ENCODE peak calls at places on chromosomes 3 and 15, in ten cellular contexts. One of them, this sample, is unnamed.
A peak's percentile ranks its signal among the peaks of the same experiment; 100 is the strongest.

GRCh38 chr3:73073091-73073707 is 11.7 kb downstream of the EBLN2 start:
- DNase-seq in activated CD4-positive, alpha-beta T cell treated with anti-CD3 and anti-CD28 coated beads, Interleukin-2, amount 50 U/mL, for 24 hours: no peak
- DNase-seq in NCI-H1092: no peak
- DNase-seq in B cell: no peak
- DNase-seq in H54: no peak
- DNase-seq in ELF-1: no peak
- DNase-seq in neural crest cell: no peak
- DNase-seq in NCI-H1417: no peak
- DNase-seq in NCI-H1105: no peak
- DNase-seq in ACHN: no peak
- DNase-seq in this sample: no peak

GRCh38 chr3:183377307-183377959 is 51.0 kb downstream of the MCF2L2 start:
- DNase-seq in activated CD4-positive, alpha-beta T cell treated with anti-CD3 and anti-CD28 coated beads, Interleukin-2, amount 50 U/mL, for 24 hours: no peak
- DNase-seq in NCI-H1092: no peak
- DNase-seq in B cell: no peak
- DNase-seq in H54: no peak
- DNase-seq in ELF-1: no peak
- DNase-seq in neural crest cell: no peak
- DNase-seq in NCI-H1417: peak; percentile 84
- DNase-seq in NCI-H1105: peak; percentile 94
- DNase-seq in ACHN: no peak
- DNase-seq in this sample: no peak

GRCh38 chr15:59691194-59691805 is 2.2 kb upstream of the BNIP2 start:
- DNase-seq in activated CD4-positive, alpha-beta T cell treated with anti-CD3 and anti-CD28 coated beads, Interleukin-2, amount 50 U/mL, for 24 hours: no peak
- DNase-seq in NCI-H1092: no peak
- DNase-seq in B cell: peak; percentile 20
- DNase-seq in H54: no peak
- DNase-seq in ELF-1: no peak
- DNase-seq in neural crest cell: peak; percentile 23
- DNase-seq in NCI-H1417: peak; percentile 33
- DNase-seq in NCI-H1105: peak; percentile 13
- DNase-seq in ACHN: peak; percentile 59
- DNase-seq in this sample: peak; percentile 20

GRCh38 chr3:4754180-4755086 is 224.8 kb upstream of the BHLHE40 start:
- DNase-seq in activated CD4-positive, alpha-beta T cell treated with anti-CD3 and anti-CD28 coated beads, Interleukin-2, amount 50 U/mL, for 24 hours: no peak
- DNase-seq in NCI-H1092: no peak
- DNase-seq in B cell: no peak
- DNase-seq in H54: no peak
- DNase-seq in ELF-1: no peak
- DNase-seq in neural crest cell: no peak
- DNase-seq in NCI-H1417: no peak
- DNase-seq in NCI-H1105: no peak
- DNase-seq in ACHN: no peak
- DNase-seq in this sample: no peak

GRCh38 chr15:52527898-52528464 is 699 bp downstream of the MYO5A start:
- DNase-seq in activated CD4-positive, alpha-beta T cell treated with anti-CD3 and anti-CD28 coated beads, Interleukin-2, amount 50 U/mL, for 24 hours: peak; percentile 24
- DNase-seq in NCI-H1092: no peak
- DNase-seq in B cell: no peak
- DNase-seq in H54: peak; percentile 41
- DNase-seq in ELF-1: no peak
- DNase-seq in neural crest cell: no peak
- DNase-seq in NCI-H1417: peak; percentile 60
- DNase-seq in NCI-H1105: peak; percentile 16
- DNase-seq in ACHN: peak; percentile 31
- DNase-seq in this sample: no peak

GRCh38 chr3:155704041-155704440 is 40.8 kb downstream of the PLCH1 start:
- DNase-seq in activated CD4-positive, alpha-beta T cell treated with anti-CD3 and anti-CD28 coated beads, Interleukin-2, amount 50 U/mL, for 24 hours: no peak
- DNase-seq in NCI-H1092: no peak
- DNase-seq in B cell: no peak
- DNase-seq in H54: no peak
- DNase-seq in ELF-1: no peak
- DNase-seq in neural crest cell: no peak
- DNase-seq in NCI-H1417: no peak
- DNase-seq in NCI-H1105: no peak
- DNase-seq in ACHN: no peak
- DNase-seq in this sample: no peak

GRCh38 chr15:62834686-62835279 is 207.8 kb upstream of the TPM1 start:
- DNase-seq in activated CD4-positive, alpha-beta T cell treated with anti-CD3 and anti-CD28 coated beads, Interleukin-2, amount 50 U/mL, for 24 hours: no peak
- DNase-seq in NCI-H1092: no peak
- DNase-seq in B cell: no peak
- DNase-seq in H54: no peak
- DNase-seq in ELF-1: no peak
- DNase-seq in neural crest cell: no peak
- DNase-seq in NCI-H1417: no peak
- DNase-seq in NCI-H1105: no peak
- DNase-seq in ACHN: no peak
- DNase-seq in this sample: no peak

GRCh38 chr3:57545636-57546268 is 1.6 kb upstream of the DNAH12 start:
- DNase-seq in activated CD4-positive, alpha-beta T cell treated with anti-CD3 and anti-CD28 coated beads, Interleukin-2, amount 50 U/mL, for 24 hours: no peak
- DNase-seq in NCI-H1092: no peak
- DNase-seq in B cell: no peak
- DNase-seq in H54: no peak
- DNase-seq in ELF-1: no peak
- DNase-seq in neural crest cell: no peak
- DNase-seq in NCI-H1417: no peak
- DNase-seq in NCI-H1105: no peak
- DNase-seq in ACHN: no peak
- DNase-seq in this sample: no peak

GRCh38 chr15:50146661-50147060 is 27.6 kb upstream of the ATP8B4 start:
- DNase-seq in activated CD4-positive, alpha-beta T cell treated with anti-CD3 and anti-CD28 coated beads, Interleukin-2, amount 50 U/mL, for 24 hours: no peak
- DNase-seq in NCI-H1092: no peak
- DNase-seq in B cell: no peak
- DNase-seq in H54: no peak
- DNase-seq in ELF-1: no peak
- DNase-seq in neural crest cell: no peak
- DNase-seq in NCI-H1417: no peak
- DNase-seq in NCI-H1105: no peak
- DNase-seq in ACHN: no peak
- DNase-seq in this sample: no peak

GRCh38 chr3:99635348-99635747 is 3.0 kb upstream of the COL8A1 start:
- DNase-seq in activated CD4-positive, alpha-beta T cell treated with anti-CD3 and anti-CD28 coated beads, Interleukin-2, amount 50 U/mL, for 24 hours: no peak
- DNase-seq in NCI-H1092: no peak
- DNase-seq in B cell: no peak
- DNase-seq in H54: no peak
- DNase-seq in ELF-1: no peak
- DNase-seq in neural crest cell: no peak
- DNase-seq in NCI-H1417: no peak
- DNase-seq in NCI-H1105: no peak
- DNase-seq in ACHN: no peak
- DNase-seq in this sample: no peak

GRCh38 chr15:69209661-69210060 is 49.2 kb downstream of the GLCE start:
- DNase-seq in activated CD4-positive, alpha-beta T cell treated with anti-CD3 and anti-CD28 coated beads, Interleukin-2, amount 50 U/mL, for 24 hours: no peak
- DNase-seq in NCI-H1092: no peak
- DNase-seq in B cell: no peak
- DNase-seq in H54: no peak
- DNase-seq in ELF-1: no peak
- DNase-seq in neural crest cell: no peak
- DNase-seq in NCI-H1417: no peak
- DNase-seq in NCI-H1105: no peak
- DNase-seq in ACHN: no peak
- DNase-seq in this sample: no peak

GRCh38 chr3:86937306-86937791 is 53.6 kb downstream of the VGLL3 start:
- DNase-seq in activated CD4-positive, alpha-beta T cell treated with anti-CD3 and anti-CD28 coated beads, Interleukin-2, amount 50 U/mL, for 24 hours: no peak
- DNase-seq in NCI-H1092: no peak
- DNase-seq in B cell: no peak
- DNase-seq in H54: no peak
- DNase-seq in ELF-1: no peak
- DNase-seq in neural crest cell: no peak
- DNase-seq in NCI-H1417: no peak
- DNase-seq in NCI-H1105: no peak
- DNase-seq in ACHN: no peak
- DNase-seq in this sample: no peak

GRCh38 chr15:39700301-39700700 is 82.3 kb downstream of the FSIP1 start:
- DNase-seq in activated CD4-positive, alpha-beta T cell treated with anti-CD3 and anti-CD28 coated beads, Interleukin-2, amount 50 U/mL, for 24 hours: no peak
- DNase-seq in NCI-H1092: no peak
- DNase-seq in B cell: no peak
- DNase-seq in H54: no peak
- DNase-seq in ELF-1: no peak
- DNase-seq in neural crest cell: no peak
- DNase-seq in NCI-H1417: no peak
- DNase-seq in NCI-H1105: no peak
- DNase-seq in ACHN: no peak
- DNase-seq in this sample: no peak

GRCh38 chr3:127133971-127134370 is 59.0 kb upstream of the PRR23E start:
- DNase-seq in activated CD4-positive, alpha-beta T cell treated with anti-CD3 and anti-CD28 coated beads, Interleukin-2, amount 50 U/mL, for 24 hours: no peak
- DNase-seq in NCI-H1092: no peak
- DNase-seq in B cell: no peak
- DNase-seq in H54: no peak
- DNase-seq in ELF-1: no peak
- DNase-seq in neural crest cell: no peak
- DNase-seq in NCI-H1417: no peak
- DNase-seq in NCI-H1105: no peak
- DNase-seq in ACHN: no peak
- DNase-seq in this sample: no peak

GRCh38 chr15:25192651-25193050 is 237.9 kb downstream of the SNRPN start:
- DNase-seq in activated CD4-positive, alpha-beta T cell treated with anti-CD3 and anti-CD28 coated beads, Interleukin-2, amount 50 U/mL, for 24 hours: no peak
- DNase-seq in NCI-H1092: no peak
- DNase-seq in B cell: no peak
- DNase-seq in H54: no peak
- DNase-seq in ELF-1: no peak
- DNase-seq in neural crest cell: no peak
- DNase-seq in NCI-H1417: no peak
- DNase-seq in NCI-H1105: no peak
- DNase-seq in ACHN: no peak
- DNase-seq in this sample: no peak

GRCh38 chr15:57436961-57437360 is 60.7 kb downstream of the CGNL1 start:
- DNase-seq in activated CD4-positive, alpha-beta T cell treated with anti-CD3 and anti-CD28 coated beads, Interleukin-2, amount 50 U/mL, for 24 hours: no peak
- DNase-seq in NCI-H1092: no peak
- DNase-seq in B cell: no peak
- DNase-seq in H54: no peak
- DNase-seq in ELF-1: no peak
- DNase-seq in neural crest cell: no peak
- DNase-seq in NCI-H1417: no peak
- DNase-seq in NCI-H1105: no peak
- DNase-seq in ACHN: no peak
- DNase-seq in this sample: no peak

GRCh38 chr3:55157736-55158135 is 229.9 kb upstream of the LRTM1 start:
- DNase-seq in activated CD4-positive, alpha-beta T cell treated with anti-CD3 and anti-CD28 coated beads, Interleukin-2, amount 50 U/mL, for 24 hours: no peak
- DNase-seq in NCI-H1092: no peak
- DNase-seq in B cell: no peak
- DNase-seq in H54: no peak
- DNase-seq in ELF-1: no peak
- DNase-seq in neural crest cell: no peak
- DNase-seq in NCI-H1417: no peak
- DNase-seq in NCI-H1105: no peak
- DNase-seq in ACHN: no peak
- DNase-seq in this sample: peak; percentile 40

GRCh38 chr3:171088984-171089754 is 62.6 kb upstream of the SLC2A2 start:
- DNase-seq in activated CD4-positive, alpha-beta T cell treated with anti-CD3 and anti-CD28 coated beads, Interleukin-2, amount 50 U/mL, for 24 hours: no peak
- DNase-seq in NCI-H1092: no peak
- DNase-seq in B cell: no peak
- DNase-seq in H54: peak; percentile 33
- DNase-seq in ELF-1: peak; percentile 37
- DNase-seq in neural crest cell: no peak
- DNase-seq in NCI-H1417: no peak
- DNase-seq in NCI-H1105: peak; percentile 29
- DNase-seq in ACHN: peak; percentile 56
- DNase-seq in this sample: peak; percentile 58

GRCh38 chr3:175149675-175150074 is 290.5 kb downstream of the NAALADL2 start:
- DNase-seq in activated CD4-positive, alpha-beta T cell treated with anti-CD3 and anti-CD28 coated beads, Interleukin-2, amount 50 U/mL, for 24 hours: no peak
- DNase-seq in NCI-H1092: peak; percentile 97
- DNase-seq in B cell: no peak
- DNase-seq in H54: no peak
- DNase-seq in ELF-1: no peak
- DNase-seq in neural crest cell: no peak
- DNase-seq in NCI-H1417: peak; percentile 94
- DNase-seq in NCI-H1105: peak; percentile 100
- DNase-seq in ACHN: no peak
- DNase-seq in this sample: no peak

GRCh38 chr3:188026191-188026968 is 127.6 kb upstream of the LPP start:
- DNase-seq in activated CD4-positive, alpha-beta T cell treated with anti-CD3 and anti-CD28 coated beads, Interleukin-2, amount 50 U/mL, for 24 hours: no peak
- DNase-seq in NCI-H1092: no peak
- DNase-seq in B cell: no peak
- DNase-seq in H54: no peak
- DNase-seq in ELF-1: no peak
- DNase-seq in neural crest cell: no peak
- DNase-seq in NCI-H1417: no peak
- DNase-seq in NCI-H1105: no peak
- DNase-seq in ACHN: peak; percentile 90
- DNase-seq in this sample: no peak

GRCh38 chr15:84598993-84599392 is 1.8 kb upstream of the ZSCAN2 start:
- DNase-seq in activated CD4-positive, alpha-beta T cell treated with anti-CD3 and anti-CD28 coated beads, Interleukin-2, amount 50 U/mL, for 24 hours: no peak
- DNase-seq in NCI-H1092: no peak
- DNase-seq in B cell: no peak
- DNase-seq in H54: peak; percentile 33
- DNase-seq in ELF-1: peak; percentile 40
- DNase-seq in neural crest cell: peak; percentile 52
- DNase-seq in NCI-H1417: peak; percentile 11
- DNase-seq in NCI-H1105: no peak
- DNase-seq in ACHN: peak; percentile 54
- DNase-seq in this sample: peak; percentile 25

GRCh38 chr3:32323605-32324004 is 68.0 kb upstream of the CMTM7 start:
- DNase-seq in activated CD4-positive, alpha-beta T cell treated with anti-CD3 and anti-CD28 coated beads, Interleukin-2, amount 50 U/mL, for 24 hours: no peak
- DNase-seq in NCI-H1092: no peak
- DNase-seq in B cell: no peak
- DNase-seq in H54: no peak
- DNase-seq in ELF-1: no peak
- DNase-seq in neural crest cell: no peak
- DNase-seq in NCI-H1417: no peak
- DNase-seq in NCI-H1105: no peak
- DNase-seq in ACHN: no peak
- DNase-seq in this sample: no peak

GRCh38 chr15:101175396-101175795 is 76.5 kb downstream of the CHSY1 start:
- DNase-seq in activated CD4-positive, alpha-beta T cell treated with anti-CD3 and anti-CD28 coated beads, Interleukin-2, amount 50 U/mL, for 24 hours: no peak
- DNase-seq in NCI-H1092: no peak
- DNase-seq in B cell: peak; percentile 45
- DNase-seq in H54: no peak
- DNase-seq in ELF-1: no peak
- DNase-seq in neural crest cell: no peak
- DNase-seq in NCI-H1417: no peak
- DNase-seq in NCI-H1105: no peak
- DNase-seq in ACHN: no peak
- DNase-seq in this sample: no peak

GRCh38 chr3:72270072-72270611 is 485.2 kb upstream of the PROK2 start:
- DNase-seq in activated CD4-positive, alpha-beta T cell treated with anti-CD3 and anti-CD28 coated beads, Interleukin-2, amount 50 U/mL, for 24 hours: no peak
- DNase-seq in NCI-H1092: no peak
- DNase-seq in B cell: no peak
- DNase-seq in H54: peak; percentile 68
- DNase-seq in ELF-1: peak; percentile 56
- DNase-seq in neural crest cell: no peak
- DNase-seq in NCI-H1417: no peak
- DNase-seq in NCI-H1105: no peak
- DNase-seq in ACHN: peak; percentile 52
- DNase-seq in this sample: peak; percentile 87

GRCh38 chr15:66138096-66138783 is 115.3 kb downstream of the MEGF11 start:
- DNase-seq in activated CD4-positive, alpha-beta T cell treated with anti-CD3 and anti-CD28 coated beads, Interleukin-2, amount 50 U/mL, for 24 hours: no peak
- DNase-seq in NCI-H1092: peak; percentile 52
- DNase-seq in B cell: no peak
- DNase-seq in H54: no peak
- DNase-seq in ELF-1: no peak
- DNase-seq in neural crest cell: no peak
- DNase-seq in NCI-H1417: peak; percentile 32
- DNase-seq in NCI-H1105: peak; percentile 67
- DNase-seq in ACHN: no peak
- DNase-seq in this sample: no peak

GRCh38 chr15:54273928-54274327 is 295.7 kb downstream of the UNC13C start:
- DNase-seq in activated CD4-positive, alpha-beta T cell treated with anti-CD3 and anti-CD28 coated beads, Interleukin-2, amount 50 U/mL, for 24 hours: no peak
- DNase-seq in NCI-H1092: no peak
- DNase-seq in B cell: no peak
- DNase-seq in H54: peak; percentile 0
- DNase-seq in ELF-1: no peak
- DNase-seq in neural crest cell: no peak
- DNase-seq in NCI-H1417: no peak
- DNase-seq in NCI-H1105: no peak
- DNase-seq in ACHN: peak; percentile 30
- DNase-seq in this sample: no peak

GRCh38 chr3:182178488-182179200 is 466.9 kb downstream of the SOX2 start:
- DNase-seq in activated CD4-positive, alpha-beta T cell treated with anti-CD3 and anti-CD28 coated beads, Interleukin-2, amount 50 U/mL, for 24 hours: no peak
- DNase-seq in NCI-H1092: no peak
- DNase-seq in B cell: no peak
- DNase-seq in H54: no peak
- DNase-seq in ELF-1: no peak
- DNase-seq in neural crest cell: no peak
- DNase-seq in NCI-H1417: no peak
- DNase-seq in NCI-H1105: no peak
- DNase-seq in ACHN: no peak
- DNase-seq in this sample: no peak

GRCh38 chr3:64343692-64344440 is 118.6 kb upstream of the PRICKLE2 start:
- DNase-seq in activated CD4-positive, alpha-beta T cell treated with anti-CD3 and anti-CD28 coated beads, Interleukin-2, amount 50 U/mL, for 24 hours: no peak
- DNase-seq in NCI-H1092: no peak
- DNase-seq in B cell: no peak
- DNase-seq in H54: no peak
- DNase-seq in ELF-1: no peak
- DNase-seq in neural crest cell: no peak
- DNase-seq in NCI-H1417: no peak
- DNase-seq in NCI-H1105: no peak
- DNase-seq in ACHN: no peak
- DNase-seq in this sample: no peak